ENCODE peak calls at places on chromosomes 3 and 15, in ten cellular contexts. O is omental fat pad; H is D721Med; V is mesenchymal stem cell; W is pons; Y is fibroblast of mammary gland; P is head of caudate nucleus; Z is astrocyte; T is activated CD4-positive, alpha-beta T cell treated with anti-CD3 and anti-CD28 coated beads, Interleukin-2, amount 50 U/mL, for 48 hours; D is choroid plexus epithelial cell. B is an unnamed sample.

GRCh38 chr3:177820683-177821316 is 623.5 kb upstream of the TBL1XR1 start:
- DNase-seq in Y (peak; percentile 75), V (peak; percentile 44), Z (peak; percentile 94), P (no peak), O (no peak), D (peak; percentile 99), T (no peak), W (no peak), H (no peak), B (no peak)

GRCh38 chr3:53166781-53167291 is 5.8 kb downstream of the PRKCD start:
- DNase-seq in Z (peak; percentile 60), V (peak; percentile 69), W (peak; percentile 77), H (no peak), D (peak; percentile 75), P (peak; percentile 45), O (no peak), T (no peak), Y (peak; percentile 75), B (peak; percentile 25)

GRCh38 chr3:16286161-16286560 is 21.1 kb downstream of the OXNAD1 start:
- DNase-seq in H (no peak), W (no peak), P (no peak), Z (no peak), D (no peak), V (no peak), T (peak; percentile 72), Y (no peak), O (no peak), B (no peak)

GRCh38 chr3:15164356-15164755 is 41.7 kb upstream of the CAPN7 start:
- DNase-seq in D (peak; percentile 4), T (no peak), W (no peak), V (no peak), Z (no peak), O (no peak), H (no peak), Y (peak; percentile 34), P (no peak), B (no peak)

GRCh38 chr3:125145751-125146475 is 66.6 kb downstream of the SLC12A8 start:
- DNase-seq in Y (no peak), H (no peak), P (no peak), V (no peak), W (no peak), O (no peak), T (no peak), D (no peak), Z (no peak), B (no peak)

GRCh38 chr3:116939550-116939949 is 230.0 kb downstream of the TUSC7 start:
- DNase-seq in Z (no peak), P (no peak), H (no peak), W (no peak), V (no peak), T (no peak), Y (no peak), D (no peak), O (no peak), B (no peak)

GRCh38 chr3:153373571-153373970 is 211.5 kb downstream of the RAP2B start:
- DNase-seq in D (peak; percentile 67), V (no peak), Z (no peak), T (no peak), H (no peak), O (no peak), W (peak; percentile 79), P (peak; percentile 2), Y (peak; percentile 52), B (no peak)

GRCh38 chr3:189337672-189338071 is 165.9 kb downstream of the TPRG1 start:
- DNase-seq in Y (no peak), T (no peak), V (no peak), H (no peak), Z (no peak), P (no peak), D (no peak), O (no peak), W (no peak), B (no peak)

GRCh38 chr15:81105521-81105920 is 28.5 kb upstream of the CFAP161 start:
- DNase-seq in D (peak; percentile 23), Z (no peak), Y (peak; percentile 72), W (no peak), O (no peak), T (no peak), H (no peak), P (no peak), V (no peak), B (peak; percentile 33)

GRCh38 chr3:170802164-170803151 is 67.5 kb downstream of the RPL22L1 start:
- DNase-seq in T (no peak), H (no peak), Y (peak; percentile 100), V (peak; percentile 99), Z (peak; percentile 95), D (peak; percentile 85), W (no peak), P (no peak), O (no peak), B (peak; percentile 87)

GRCh38 chr15:60526127-60526616 is 47.2 kb upstream of the ICE2 start:
- DNase-seq in H (no peak), O (no peak), Y (peak; percentile 76), P (no peak), Z (no peak), V (no peak), W (no peak), T (no peak), D (no peak), B (no peak)

GRCh38 chr3:11642455-11643162 is 1.1 kb downstream of the VGLL4 start:
- DNase-seq in P (peak; percentile 77), T (peak; percentile 78), O (peak; percentile 48), Z (peak; percentile 70), D (peak; percentile 90), V (peak; percentile 88), W (peak; percentile 79), Y (peak; percentile 86), H (no peak), B (peak; percentile 70)

GRCh38 chr3:107882881-107883280 is 207.9 kb downstream of the CD47 start:
- DNase-seq in V (no peak), W (no peak), Y (no peak), T (no peak), Z (no peak), P (no peak), O (no peak), D (no peak), H (no peak), B (no peak)

GRCh38 chr3:37243811-37244748 is 69.7 kb upstream of the LRRFIP2 start:
- DNase-seq in T (peak; percentile 66), W (peak; percentile 72), D (peak; percentile 69), P (peak; percentile 36), Y (peak; percentile 83), O (peak; percentile 65), H (no peak), Z (peak; percentile 74), V (peak; percentile 88), B (peak; percentile 83)

GRCh38 chr3:8239718-8240698 is 261.6 kb upstream of the LMCD1 start:
- DNase-seq in O (no peak), V (peak; percentile 62), Z (peak; percentile 26), W (peak; percentile 56), H (no peak), P (peak; percentile 40), T (peak; percentile 28), Y (peak; percentile 66), D (peak; percentile 78), B (peak; percentile 9)

GRCh38 chr15:88426304-88426703 is 40.9 kb downstream of the MRPL46 start:
- DNase-seq in P (no peak), O (no peak), D (no peak), T (no peak), Z (no peak), V (no peak), W (no peak), H (no peak), Y (no peak), B (no peak)

GRCh38 chr3:112793311-112794081 is 53.2 kb downstream of the CD200R1L start:
- DNase-seq in D (no peak), W (no peak), T (no peak), P (no peak), O (no peak), Y (peak; percentile 26), H (no peak), V (no peak), Z (peak; percentile 25), B (no peak)

GRCh38 chr15:56732881-56733130 is 503 bp downstream of the ZNF280D start:
- DNase-seq in Y (no peak), W (peak; percentile 61), T (no peak), O (no peak), D (no peak), Z (peak; percentile 55), P (no peak), H (no peak), V (no peak), B (peak; percentile 29)

GRCh38 chr15:60901647-60902046 is 327.5 kb downstream of the RORA start:
- DNase-seq in O (no peak), Y (no peak), V (no peak), T (no peak), H (no peak), Z (no peak), D (no peak), P (no peak), W (no peak), B (no peak)

GRCh38 chr15:87293016-87293415 is 963.5 kb downstream of the NTRK3 start:
- DNase-seq in Z (no peak), P (no peak), H (no peak), V (peak; percentile 19), O (no peak), D (no peak), Y (no peak), W (no peak), T (no peak), B (no peak)

GRCh38 chr3:17154221-17154620 is 269.5 kb downstream of the PLCL2 start:
- DNase-seq in H (no peak), O (no peak), Y (no peak), D (no peak), T (no peak), W (no peak), Z (no peak), V (no peak), P (no peak), B (no peak)

GRCh38 chr3:49512791-49513355 is 41.4 kb upstream of the BSN start:
- DNase-seq in P (no peak), W (no peak), T (no peak), V (no peak), Y (no peak), Z (no peak), H (no peak), O (no peak), D (no peak), B (no peak)

GRCh38 chr3:114093596-114093995 is 37.1 kb downstream of the QTRT2 start:
- DNase-seq in W (no peak), Z (peak; percentile 80), D (peak; percentile 88), Y (peak; percentile 83), P (no peak), T (no peak), O (no peak), H (no peak), V (peak; percentile 54), B (peak; percentile 81)

GRCh38 chr3:64399205-64399800 is 174.0 kb upstream of the PRICKLE2 start:
- DNase-seq in Y (peak; percentile 77), W (peak; percentile 69), V (peak; percentile 78), D (peak; percentile 81), P (peak; percentile 43), O (no peak), H (no peak), Z (peak; percentile 25), T (peak; percentile 3), B (peak; percentile 60)

B was measured in brain microvascular endothelial cell.